ENCODE peak calls at places on chromosomes 16 and 17, in seven cellular contexts. Z, N, Q, D, U, M and T are unnamed samples.

GRCh38 chr17:80270836-80271235 is 10.2 kb downstream of the RNF213 start:
- DNase-seq in Z (no peak), D (peak), U (peak), Q (no peak), M (no peak), N (peak), T (no peak)

GRCh38 chr17:79085921-79086551 is 11.4 kb downstream of the ENGASE start:
- DNase-seq in U (no peak), D (no peak), N (no peak), Q (no peak), M (no peak), Z (no peak), T (no peak)

GRCh38 chr17:41571561-41572434 is at the start of gene KRT9:
- DNase-seq in Z (no peak), Q (no peak), U (no peak), N (no peak), D (no peak), M (no peak), T (no peak)

GRCh38 chr16:62077998-62078397 is 41.8 kb upstream of the CDH8 start:
- DNase-seq in Q (no peak), U (no peak), D (no peak), Z (no peak), M (no peak), N (peak), T (no peak)

GRCh38 chr16:73033271-73033998 is 14.5 kb downstream of the ZFHX3 start:
- DNase-seq in N (no peak), Z (no peak), U (no peak), D (no peak), Q (no peak), M (no peak), T (peak)

GRCh38 chr16:85274501-85274900 is 162.2 kb upstream of the CIBAR2 start:
- DNase-seq in N (no peak), D (no peak), M (no peak), Q (no peak), U (no peak), Z (no peak), T (no peak)

GRCh38 chr16:30473231-30474061 is 904 bp downstream of the ITGAL start:
- DNase-seq in U (peak), M (no peak), Q (no peak), N (no peak), Z (peak), D (no peak), T (peak)

GRCh38 chr17:28901866-28902818 is 737 bp downstream of the DHRS13 start:
- DNase-seq in N (peak), Q (no peak), U (peak), M (no peak), D (no peak), Z (peak), T (no peak)

GRCh38 chr17:10099051-10099571 is 99.3 kb downstream of the GAS7 start:
- DNase-seq in Z (no peak), U (no peak), D (peak), Q (peak), N (no peak), M (no peak), T (no peak)

GRCh38 chr16:52549011-52549692 is 2.2 kb upstream of the TOX3 start:
- DNase-seq in N (no peak), Z (no peak), M (no peak), U (no peak), Q (no peak), D (no peak), T (no peak)

GRCh38 chr17:13883659-13884058 is 185.6 kb upstream of the COX10 start:
- DNase-seq in U (no peak), Q (no peak), Z (no peak), D (no peak), M (no peak), N (no peak), T (no peak)

GRCh38 chr16:6335072-6335471 is 997.6 kb upstream of the RBFOX1 start:
- DNase-seq in Z (no peak), Q (no peak), M (no peak), D (no peak), U (no peak), N (peak), T (no peak)

GRCh38 chr17:82648761-82649474 is 674 bp upstream of the WDR45B start:
- DNase-seq in M (no peak), Q (no peak), D (no peak), U (peak), Z (peak), N (no peak), T (peak)

GRCh38 chr17:75240394-75241142 is 20.8 kb downstream of the GGA3 start:
- DNase-seq in Q (no peak), N (peak), Z (no peak), D (no peak), U (peak), M (peak), T (no peak)

GRCh38 chr17:55155867-55156560 is 108.7 kb upstream of the HLF start:
- DNase-seq in Q (no peak), M (no peak), D (no peak), Z (no peak), N (no peak), U (no peak), T (no peak)

GRCh38 chr17:10295728-10296343 is 77.0 kb downstream of the MYH13 start:
- DNase-seq in U (peak), D (peak), Q (no peak), Z (no peak), M (no peak), N (peak), T (no peak)

GRCh38 chr17:40452074-40452787 is 9.0 kb downstream of the IGFBP4 start:
- DNase-seq in Q (peak), M (no peak), N (no peak), D (peak), Z (no peak), U (no peak), T (no peak)

GRCh38 chr17:12730421-12730820 is 58.9 kb upstream of the ARHGAP44 start:
- DNase-seq in N (no peak), M (no peak), U (no peak), Z (no peak), Q (no peak), D (no peak), T (no peak)

GRCh38 chr17:17742133-17742621 is 60.9 kb downstream of the RAI1 start:
- DNase-seq in Z (no peak), M (no peak), N (no peak), D (peak), U (no peak), Q (no peak), T (no peak)

GRCh38 chr17:19238167-19238505 is 970 bp downstream of the EPN2 start:
- DNase-seq in M (no peak), D (no peak), U (no peak), N (peak), Z (no peak), Q (no peak), T (peak)

GRCh38 chr16:26672206-26672605 is 394.5 kb upstream of the C16orf82 start:
- DNase-seq in Z (no peak), M (no peak), D (no peak), U (no peak), Q (no peak), N (no peak), T (no peak)

GRCh38 chr17:7794063-7794663 is 39.9 kb upstream of the KDM6B start:
- DNase-seq in Z (no peak), N (no peak), U (no peak), M (no peak), D (no peak), Q (no peak), T (no peak)

GRCh38 chr17:72460711-72461110 is 339.9 kb downstream of the SOX9 start:
- DNase-seq in D (no peak), M (no peak), Z (no peak), U (no peak), Q (no peak), N (no peak), T (no peak)

GRCh38 chr17:10836966-10837599 is 804 bp downstream of the PIRT start:
- DNase-seq in Q (no peak), M (no peak), D (no peak), U (no peak), N (no peak), Z (no peak), T (no peak)

GRCh38 chr16:51382215-51382614 is 231.1 kb upstream of the SALL1 start:
- DNase-seq in D (no peak), U (no peak), Z (no peak), M (no peak), Q (no peak), N (peak), T (no peak)

GRCh38 chr16:78684040-78684611 is 584.7 kb downstream of the WWOX start:
- DNase-seq in M (no peak), Z (no peak), Q (no peak), U (no peak), N (peak), D (peak), T (no peak)

GRCh38 chr17:29376667-29377268 is 13.4 kb upstream of the TAOK1 start:
- DNase-seq in U (no peak), M (no peak), Z (no peak), Q (peak), D (peak), N (peak), T (no peak)

GRCh38 chr16:12518238-12519004 is 285.3 kb downstream of the CPPED1 start:
- DNase-seq in D (no peak), M (no peak), U (no peak), Q (no peak), Z (no peak), N (no peak), T (no peak)

GRCh38 chr17:80512233-80512632 is 32.4 kb upstream of the RPTOR start:
- DNase-seq in M (no peak), N (peak), Q (no peak), Z (no peak), D (peak), U (no peak), T (no peak)

GRCh38 chr16:72947379-72948237 is 100.3 kb downstream of the ZFHX3 start:
- DNase-seq in N (no peak), Z (no peak), Q (no peak), U (no peak), D (no peak), M (no peak), T (no peak)

GRCh38 chr16:11556945-11557720 is 29.6 kb downstream of the LITAF start:
- DNase-seq in Q (no peak), U (peak), N (no peak), M (no peak), Z (no peak), D (no peak), T (no peak)

GRCh38 chr17:37490638-37491614 is 1.2 kb downstream of the DUSP14 start:
- DNase-seq in U (no peak), M (no peak), Q (no peak), D (peak), N (peak), Z (no peak), T (no peak)

GRCh38 chr17:72380120-72380519 is 259.3 kb downstream of the SOX9 start:
- DNase-seq in N (no peak), U (no peak), Q (no peak), M (no peak), D (no peak), Z (no peak), T (no peak)

GRCh38 chr17:49952209-49952911 is 16.6 kb upstream of the DLX4 start:
- DNase-seq in U (peak), M (no peak), Z (peak), Q (peak), D (peak), N (peak), T (no peak)

GRCh38 chr16:2468725-2469398 is 2.2 kb upstream of the NTN3 start:
- DNase-seq in U (no peak), M (no peak), D (no peak), Z (no peak), N (no peak), Q (no peak), T (peak)

GRCh38 chr17:36818134-36818825 is 119.0 kb upstream of the LHX1 start:
- DNase-seq in Z (no peak), U (no peak), D (no peak), Q (no peak), M (no peak), N (no peak), T (no peak)